ENCODE peak calls at places on chromosomes 1 and 21, in six cellular contexts. F, T, J, E, N and U are unnamed samples. For H3K36me3 and H3K4me1, the result is how much of the 10 kb centered on the place peaks cover.

GRCh38 chr1:109239580-109240068 is 9.7 kb upstream of the CELSR2 start:
- DNase-seq in F (no peak), T (no peak), J (no peak), E (peak), N (no peak), U (no peak)

GRCh38 chr1:102588536-102588935 is 519.8 kb downstream of the COL11A1 start:
- DNase-seq in F (no peak), T (no peak), J (no peak), E (no peak), N (no peak), U (no peak)

GRCh38 chr1:236854602-236854978 is 59.5 kb downstream of the MTR start:
- DNase-seq in F (no peak), T (no peak), J (no peak), E (no peak), N (no peak), U (no peak)

GRCh38 chr1:203104096-203104495 is 18.3 kb upstream of the MYOG start:
- DNase-seq in F (no peak), T (no peak), J (no peak), E (no peak), N (no peak), U (no peak)

GRCh38 chr1:209395169-209395568 is 188.3 kb upstream of the CAMK1G start:
- DNase-seq in F (no peak), T (no peak), J (no peak), E (no peak), N (no peak), U (no peak)

GRCh38 chr1:236953161-236953560 is 51.1 kb downstream of the MT1HL1 start:
- DNase-seq in F (no peak), T (no peak), J (no peak), E (no peak), N (no peak), U (no peak)

GRCh38 chr1:89611721-89612120 is 21.2 kb upstream of the LRRC8C start:
- DNase-seq in F (no peak), T (no peak), J (no peak), E (no peak), N (no peak), U (no peak)

GRCh38 chr1:198444792-198445191 is 95.7 kb downstream of the ATP6V1G3 start:
- DNase-seq in F (no peak), T (no peak), J (no peak), E (no peak), N (no peak), U (no peak)

GRCh38 chr1:200949626-200950025 is 54.9 kb downstream of the INAVA start:
- DNase-seq in F (no peak), T (no peak), J (no peak), E (no peak), N (no peak), U (no peak)

GRCh38 chr1:1240822-1241587 is 5.5 kb downstream of the C1QTNF12 start:
- DNase-seq in F (no peak), T (no peak), J (no peak), E (no peak), N (no peak), U (no peak)

GRCh38 chr1:230548357-230548756 is 93.9 kb upstream of the COG2 start:
- DNase-seq in F (no peak), T (no peak), J (no peak), E (no peak), N (no peak), U (no peak)

GRCh38 chr21:36247316-36247715 is 72.7 kb upstream of the MORC3 start:
- DNase-seq in F (no peak), T (no peak), J (no peak), E (no peak), N (no peak), U (no peak)

GRCh38 chr1:210416049-210416448 is 87.3 kb downstream of the HHAT start:
- DNase-seq in F (no peak), T (no peak), J (no peak), E (no peak), N (no peak), U (no peak)

DNA sequence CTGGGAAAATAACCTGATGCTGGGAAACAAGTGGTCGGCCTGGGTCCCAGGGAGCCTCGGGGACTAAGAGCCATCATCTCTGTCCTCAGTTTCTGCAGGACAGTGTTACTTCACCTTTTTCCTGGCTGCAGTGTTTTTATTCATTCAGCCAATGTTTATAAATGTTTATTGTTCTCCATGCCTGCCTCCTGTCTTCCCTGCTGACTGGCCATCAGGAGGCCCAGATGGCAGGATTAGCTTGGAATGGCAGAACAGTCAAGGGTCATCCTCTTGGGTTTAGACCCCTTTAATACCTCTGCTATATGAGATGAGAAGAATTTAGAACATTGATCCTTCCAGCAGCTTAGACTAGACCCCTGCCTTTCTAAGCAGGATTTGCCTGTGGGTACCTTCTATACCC is 13.3 kb downstream of the MAPKAPK2 start:
- DNase-seq in F (no peak), T (no peak), J (no peak), E (no peak), N (no peak), U (no peak)
- H3K36me3 ChIP-seq in F (under half), T (under half), J (under half), E (under half), N (under half), U (under half)

DNA sequence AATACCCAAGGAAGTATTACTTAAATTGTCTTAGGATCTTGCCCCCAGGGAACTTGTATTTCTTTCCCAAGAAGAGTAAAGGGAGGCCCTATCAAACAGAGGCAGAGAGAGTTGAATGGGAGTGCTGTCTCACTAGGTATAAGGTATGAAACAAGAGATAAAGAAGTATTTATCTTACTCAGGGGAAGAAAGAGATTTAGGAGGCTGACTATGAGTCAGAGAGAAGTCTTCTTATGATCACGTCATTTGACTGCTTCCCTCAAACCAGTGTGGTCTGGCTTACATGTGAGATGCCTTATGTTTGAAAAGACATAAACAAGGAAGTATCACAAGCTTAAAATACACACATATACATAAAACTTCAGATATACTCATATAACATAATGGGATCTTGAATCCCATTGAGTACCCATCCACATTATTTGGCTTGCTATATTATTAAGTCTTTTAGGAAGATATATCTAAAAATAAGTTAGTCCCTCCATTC is 29.6 kb downstream of the DUSP10 start:
- DNase-seq in F (no peak), T (no peak), J (no peak), E (no peak), N (no peak), U (no peak)
- H3K4me1 ChIP-seq in F (half or more), T (under half), J (under half), E (under half), N (under half), U (under half)

GRCh38 chr1:119440908-119441307 is 26.0 kb downstream of the HSD3B2 start:
- DNase-seq in F (no peak), T (no peak), J (no peak), E (no peak), N (no peak), U (no peak)
- H3K36me3 ChIP-seq in F (under half), T (under half), J (under half), E (under half), N (under half), U (under half)

GRCh38 chr1:24988560-24988912 is 58.5 kb upstream of the RUNX3 start:
- DNase-seq in F (no peak), T (no peak), J (no peak), E (no peak), N (no peak), U (no peak)
- H3K4me1 ChIP-seq in F (under half), T (under half), J (under half), E (under half), N (under half), U (under half)

DNA sequence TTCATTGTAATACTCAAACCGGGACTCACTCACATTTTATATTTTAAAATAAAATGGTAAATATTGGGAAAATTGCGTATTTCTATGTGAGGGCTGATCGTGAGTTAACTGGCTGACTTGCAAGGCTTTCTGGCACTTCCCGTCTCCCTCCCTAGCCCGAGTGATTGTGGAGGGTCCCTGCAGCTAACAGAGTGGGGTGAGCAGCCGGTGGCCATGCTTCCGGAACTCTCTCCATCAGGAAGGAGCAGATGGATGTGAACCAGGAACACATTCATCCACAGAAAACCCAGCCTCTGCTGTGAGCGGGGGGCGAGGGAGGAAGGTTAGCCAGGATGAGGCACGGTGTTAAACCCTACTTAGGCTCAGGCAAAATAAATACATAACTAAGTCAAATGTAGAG is 96.8 kb downstream of the ERG start:
- DNase-seq in F (no peak), T (no peak), J (no peak), E (no peak), N (no peak), U (no peak)
- H3K36me3 ChIP-seq in F (under half), T (under half), J (under half), E (under half), N (under half), U (under half)

GRCh38 chr1:223000549-223001135 is 142.4 kb downstream of the TLR5 start:
- DNase-seq in F (no peak), T (no peak), J (no peak), E (no peak), N (no peak), U (no peak)

GRCh38 chr1:222995230-222995580 is 147.8 kb downstream of the TLR5 start:
- DNase-seq in F (no peak), T (no peak), J (no peak), E (no peak), N (no peak), U (no peak)

GRCh38 chr1:222995620-222996306 is 147.3 kb downstream of the TLR5 start:
- DNase-seq in F (no peak), T (no peak), J (no peak), E (no peak), N (no peak), U (no peak)

GRCh38 chr1:222994506-222995229 is 148.4 kb downstream of the TLR5 start:
- DNase-seq in F (no peak), T (no peak), J (no peak), E (no peak), N (no peak), U (no peak)

GRCh38 chr1:222996307-222996983 is 146.6 kb downstream of the TLR5 start:
- DNase-seq in F (no peak), T (no peak), J (no peak), E (no peak), N (no peak), U (no peak)
- H3K4me1 ChIP-seq in F (under half), T (under half), J (under half), E (under half), N (under half), U (under half)

GRCh38 chr1:2279882-2280281 is 51.8 kb downstream of the SKI start:
- DNase-seq in F (no peak), T (no peak), J (no peak), E (no peak), N (no peak), U (peak)
- H3K36me3 ChIP-seq in F (under half), T (under half), J (under half), E (under half), N (under half), U (under half)

DNA sequence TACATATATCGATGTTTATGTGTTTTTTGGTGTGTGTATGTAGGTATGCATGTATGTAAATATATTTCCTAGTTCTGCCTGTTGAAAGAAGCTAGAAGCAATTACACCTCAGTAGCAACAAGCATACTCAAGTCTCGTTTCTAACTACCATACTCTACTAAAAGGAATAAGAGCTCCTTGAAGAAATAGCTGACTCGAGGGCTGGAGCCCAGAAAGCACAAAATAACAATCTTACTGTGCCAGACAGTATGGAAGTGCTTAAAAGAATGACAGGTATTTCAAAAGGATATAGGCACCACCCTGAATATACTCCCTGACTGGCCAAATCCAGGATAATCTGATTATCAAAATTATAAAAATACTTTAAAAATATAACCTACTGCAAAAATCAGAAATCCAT is 23.2 kb downstream of the FUBP1 start:
- DNase-seq in F (no peak), T (no peak), J (no peak), E (no peak), N (no peak), U (no peak)
- H3K4me1 ChIP-seq in F (under half), T (under half), J (under half), E (under half), N (under half), U (under half)

GRCh38 chr1:21876267-21876666 is 60.8 kb downstream of the HSPG2 start:
- DNase-seq in F (peak), T (no peak), J (no peak), E (no peak), N (no peak), U (no peak)
- H3K36me3 ChIP-seq in F (half or more), T (under half), J (under half), E (half or more), N (under half), U (half or more)